ENCODE peak calls at places on chromosomes 3 and 15, in six cellular contexts. D is activated effector memory CD4-positive, alpha-beta T cell treated with anti-CD3 and anti-CD28 coated beads, Interleukin-2, amount 50 U/mL, for 16 hours; C is activated naive CD8-positive, alpha-beta T cell treated with anti-CD3 and anti-CD28 coated beads, Interleukin-2, amount 50 U/mL, for 24 hours; Y is activated CD4-positive, alpha-beta T cell treated with anti-CD3 and anti-CD28 coated beads, Interleukin-2, amount 50 U/mL, for 1 hour; L is NB4; U is NCI-H1092. G is an unnamed sample.

GRCh38 chr3:121918779-121919483 is 24.7 kb downstream of the SLC15A2 start:
- DNase-seq in D (no peak), C (no peak), Y (no peak), L (no peak), U (no peak), G (no peak)

GRCh38 chr3:41125258-41125657 is 74.0 kb upstream of the CTNNB1 start:
- DNase-seq in D (no peak), C (no peak), Y (no peak), L (no peak), U (no peak), G (no peak)

GRCh38 chr3:139534992-139535879 is 4.3 kb downstream of the RBP1 start:
- DNase-seq in D (no peak), C (no peak), Y (no peak), L (no peak), U (peak; percentile 32), G (peak; percentile 91)

GRCh38 chr3:187626581-187626980 is 43.6 kb downstream of the SST start:
- DNase-seq in D (no peak), C (no peak), Y (no peak), L (no peak), U (no peak), G (no peak)

GRCh38 chr3:171005648-171006047 is 20.9 kb downstream of the SLC2A2 start:
- DNase-seq in D (no peak), C (no peak), Y (no peak), L (no peak), U (no peak), G (no peak)

GRCh38 chr3:98013428-98014349 is 21.4 kb downstream of the GABRR3 start:
- DNase-seq in D (no peak), C (no peak), Y (no peak), L (no peak), U (no peak), G (no peak)

GRCh38 chr15:92714457-92715401 is 59.2 kb upstream of the FAM174B start:
- DNase-seq in D (peak; percentile 87), C (peak; percentile 81), Y (peak; percentile 72), L (peak; percentile 78), U (peak; percentile 58), G (peak; percentile 77)

GRCh38 chr3:127288921-127289645 is 1.2 kb upstream of the PRR20G start:
- DNase-seq in D (no peak), C (no peak), Y (no peak), L (peak; percentile 31), U (no peak), G (no peak)

GRCh38 chr3:181727122-181728036 is 15.7 kb downstream of the SOX2 start:
- DNase-seq in D (no peak), C (no peak), Y (no peak), L (no peak), U (no peak), G (no peak)

GRCh38 chr3:178060406-178060805 is 475.8 kb upstream of the KCNMB2 start:
- DNase-seq in D (no peak), C (no peak), Y (no peak), L (no peak), U (no peak), G (no peak)

GRCh38 chr3:193295985-193296384 is 55.0 kb downstream of the PLAAT1 start:
- DNase-seq in D (no peak), C (no peak), Y (no peak), L (no peak), U (no peak), G (no peak)

GRCh38 chr3:64305731-64306130 is 80.5 kb upstream of the PRICKLE2 start:
- DNase-seq in D (no peak), C (no peak), Y (no peak), L (no peak), U (no peak), G (no peak)

GRCh38 chr3:110738531-110738930 is 333.1 kb upstream of the NECTIN3 start:
- DNase-seq in D (no peak), C (no peak), Y (no peak), L (no peak), U (no peak), G (no peak)

GRCh38 chr3:184678317-184679055 is 33.4 kb downstream of the MAGEF1 start:
- DNase-seq in D (no peak), C (no peak), Y (no peak), L (no peak), U (peak; percentile 56), G (no peak)

GRCh38 chr3:4972652-4973643 is 6.3 kb upstream of the BHLHE40 start:
- DNase-seq in D (no peak), C (no peak), Y (no peak), L (no peak), U (no peak), G (no peak)

GRCh38 chr3:117589454-117589853 is 879.9 kb downstream of the TUSC7 start:
- DNase-seq in D (no peak), C (no peak), Y (no peak), L (no peak), U (peak; percentile 70), G (no peak)

GRCh38 chr3:51379301-51379700 is 5.8 kb upstream of the MANF start:
- DNase-seq in D (peak; percentile 53), C (no peak), Y (no peak), L (no peak), U (no peak), G (no peak)

GRCh38 chr15:34011476-34011875 is 27.5 kb downstream of the AVEN start:
- DNase-seq in D (no peak), C (no peak), Y (no peak), L (peak; percentile 9), U (no peak), G (no peak)

GRCh38 chr3:138348950-138349739 is 766 bp downstream of the MRAS start:
- DNase-seq in D (peak; percentile 36), C (no peak), Y (no peak), L (peak; percentile 78), U (peak; percentile 21), G (no peak)

GRCh38 chr15:41983621-41984571 is 11.5 kb upstream of the EHD4 start:
- DNase-seq in D (peak; percentile 46), C (no peak), Y (no peak), L (no peak), U (no peak), G (no peak)

GRCh38 chr3:180142041-180142440 is 105.3 kb upstream of the PEX5L start:
- DNase-seq in D (no peak), C (no peak), Y (no peak), L (no peak), U (no peak), G (no peak)

GRCh38 chr15:36024066-36024465 is 478.1 kb upstream of the DPH6 start:
- DNase-seq in D (no peak), C (no peak), Y (no peak), L (no peak), U (no peak), G (no peak)

GRCh38 chr15:57885435-57885834 is 178.9 kb downstream of the POLR2M start:
- DNase-seq in D (no peak), C (no peak), Y (no peak), L (no peak), U (no peak), G (no peak)

GRCh38 chr3:134054231-134054630 is 24.5 kb upstream of the SLCO2A1 start:
- DNase-seq in D (peak; percentile 25), C (no peak), Y (no peak), L (no peak), U (no peak), G (no peak)

GRCh38 chr3:115239717-115240116 is 92.6 kb upstream of the ZBTB20 start:
- DNase-seq in D (no peak), C (no peak), Y (no peak), L (no peak), U (peak; percentile 71), G (peak; percentile 77)

GRCh38 chr3:102006812-102007485 is 157.6 kb downstream of the NFKBIZ start:
- DNase-seq in D (no peak), C (no peak), Y (no peak), L (no peak), U (peak; percentile 3), G (peak; percentile 60)

GRCh38 chr3:17290894-17291293 is 406.1 kb downstream of the PLCL2 start:
- DNase-seq in D (no peak), C (no peak), Y (no peak), L (no peak), U (no peak), G (no peak)

GRCh38 chr3:70882104-70882503 is 569.7 kb upstream of the MDFIC2 start:
- DNase-seq in D (no peak), C (no peak), Y (no peak), L (no peak), U (no peak), G (no peak)

GRCh38 chr3:161915283-161915682 is 418.7 kb downstream of the OTOL1 start:
- DNase-seq in D (no peak), C (no peak), Y (no peak), L (no peak), U (peak; percentile 31), G (no peak)

GRCh38 chr15:101016581-101016980 is 97.4 kb downstream of the LRRK1 start:
- DNase-seq in D (no peak), C (no peak), Y (no peak), L (no peak), U (no peak), G (peak; percentile 30)